ENCODE peak calls at places on chromosomes 12 and 14, in four cellular contexts. One of them, this sample, is unnamed.

GRCh38 chr12:13116259-13116658 is 12.8 kb upstream of the GSG1 start:
- DNase-seq in cardiac muscle cell: no peak
- DNase-seq in K562: no peak
- DNase-seq in retinal pigment epithelial cell: no peak
- DNase-seq in this sample: no peak

GRCh38 chr14:64684091-64684490 is 20.1 kb upstream of the PLEKHG3 start:
- DNase-seq in cardiac muscle cell: no peak
- DNase-seq in K562: no peak
- DNase-seq in retinal pigment epithelial cell: peak
- DNase-seq in this sample: no peak

GRCh38 chr14:99454246-99454645 is 26.4 kb downstream of the SETD3 start:
- DNase-seq in cardiac muscle cell: no peak
- DNase-seq in K562: no peak
- DNase-seq in retinal pigment epithelial cell: no peak
- DNase-seq in this sample: no peak

GRCh38 chr14:67636361-67636919 is 16.7 kb downstream of the ARG2 start:
- DNase-seq in cardiac muscle cell: no peak
- DNase-seq in K562: peak
- DNase-seq in retinal pigment epithelial cell: no peak
- DNase-seq in this sample: no peak

GRCh38 chr12:92543359-92543758 is 159.4 kb upstream of the PLEKHG7 start:
- DNase-seq in cardiac muscle cell: peak
- DNase-seq in K562: no peak
- DNase-seq in retinal pigment epithelial cell: no peak
- DNase-seq in this sample: no peak

GRCh38 chr12:91990525-91990924 is 155.1 kb downstream of the BTG1 start:
- DNase-seq in cardiac muscle cell: no peak
- DNase-seq in K562: no peak
- DNase-seq in retinal pigment epithelial cell: no peak
- DNase-seq in this sample: no peak

GRCh38 chr14:74616507-74616906 is 4.5 kb upstream of the LTBP2 start:
- DNase-seq in cardiac muscle cell: no peak
- DNase-seq in K562: peak
- DNase-seq in retinal pigment epithelial cell: peak
- DNase-seq in this sample: no peak

GRCh38 chr12:94460594-94460959 is 910 bp upstream of the CEP83 start:
- DNase-seq in cardiac muscle cell: no peak
- DNase-seq in K562: no peak
- DNase-seq in retinal pigment epithelial cell: no peak
- DNase-seq in this sample: no peak

GRCh38 chr14:101657372-101657771 is 96.1 kb downstream of the DIO3 start:
- DNase-seq in cardiac muscle cell: no peak
- DNase-seq in K562: no peak
- DNase-seq in retinal pigment epithelial cell: no peak
- DNase-seq in this sample: no peak

GRCh38 chr12:71610036-71610795 is 53.4 kb downstream of the ZFC3H1 start:
- DNase-seq in cardiac muscle cell: no peak
- DNase-seq in K562: no peak
- DNase-seq in retinal pigment epithelial cell: no peak
- DNase-seq in this sample: no peak

GRCh38 chr12:11765817-11766794 is 116.6 kb downstream of the ETV6 start:
- DNase-seq in cardiac muscle cell: no peak
- DNase-seq in K562: no peak
- DNase-seq in retinal pigment epithelial cell: no peak
- DNase-seq in this sample: no peak

GRCh38 chr12:52280319-52280795 is 5.9 kb downstream of the KRT86 start:
- DNase-seq in cardiac muscle cell: no peak
- DNase-seq in K562: no peak
- DNase-seq in retinal pigment epithelial cell: peak
- DNase-seq in this sample: no peak

GRCh38 chr12:128850400-128850799 is 2.9 kb upstream of the GLT1D1 start:
- DNase-seq in cardiac muscle cell: no peak
- DNase-seq in K562: no peak
- DNase-seq in retinal pigment epithelial cell: no peak
- DNase-seq in this sample: no peak

GRCh38 chr12:57135939-57136338 is 7.7 kb downstream of the LRP1 start:
- DNase-seq in cardiac muscle cell: no peak
- DNase-seq in K562: no peak
- DNase-seq in retinal pigment epithelial cell: no peak
- DNase-seq in this sample: peak

GRCh38 chr14:32203928-32204357 is 874 bp upstream of the RNU6-8 start:
- DNase-seq in cardiac muscle cell: no peak
- DNase-seq in K562: no peak
- DNase-seq in retinal pigment epithelial cell: no peak
- DNase-seq in this sample: peak

GRCh38 chr12:32679910-32680217 is 763 bp downstream of the DNM1L start:
- DNase-seq in cardiac muscle cell: no peak
- DNase-seq in K562: no peak
- DNase-seq in retinal pigment epithelial cell: no peak
- DNase-seq in this sample: no peak

GRCh38 chr12:102539651-102540553 is 59.5 kb upstream of the IGF1 start:
- DNase-seq in cardiac muscle cell: peak
- DNase-seq in K562: no peak
- DNase-seq in retinal pigment epithelial cell: peak
- DNase-seq in this sample: no peak

GRCh38 chr14:104746951-104747481 is 5.9 kb upstream of the SIVA1 start:
- DNase-seq in cardiac muscle cell: no peak
- DNase-seq in K562: no peak
- DNase-seq in retinal pigment epithelial cell: no peak
- DNase-seq in this sample: no peak

GRCh38 chr14:100408350-100409015 is 85.3 kb downstream of the SLC25A47 start:
- DNase-seq in cardiac muscle cell: no peak
- DNase-seq in K562: peak
- DNase-seq in retinal pigment epithelial cell: no peak
- DNase-seq in this sample: no peak

GRCh38 chr14:30214014-30214413 is 286.4 kb upstream of the PRKD1 start:
- DNase-seq in cardiac muscle cell: no peak
- DNase-seq in K562: no peak
- DNase-seq in retinal pigment epithelial cell: no peak
- DNase-seq in this sample: no peak

DNA sequence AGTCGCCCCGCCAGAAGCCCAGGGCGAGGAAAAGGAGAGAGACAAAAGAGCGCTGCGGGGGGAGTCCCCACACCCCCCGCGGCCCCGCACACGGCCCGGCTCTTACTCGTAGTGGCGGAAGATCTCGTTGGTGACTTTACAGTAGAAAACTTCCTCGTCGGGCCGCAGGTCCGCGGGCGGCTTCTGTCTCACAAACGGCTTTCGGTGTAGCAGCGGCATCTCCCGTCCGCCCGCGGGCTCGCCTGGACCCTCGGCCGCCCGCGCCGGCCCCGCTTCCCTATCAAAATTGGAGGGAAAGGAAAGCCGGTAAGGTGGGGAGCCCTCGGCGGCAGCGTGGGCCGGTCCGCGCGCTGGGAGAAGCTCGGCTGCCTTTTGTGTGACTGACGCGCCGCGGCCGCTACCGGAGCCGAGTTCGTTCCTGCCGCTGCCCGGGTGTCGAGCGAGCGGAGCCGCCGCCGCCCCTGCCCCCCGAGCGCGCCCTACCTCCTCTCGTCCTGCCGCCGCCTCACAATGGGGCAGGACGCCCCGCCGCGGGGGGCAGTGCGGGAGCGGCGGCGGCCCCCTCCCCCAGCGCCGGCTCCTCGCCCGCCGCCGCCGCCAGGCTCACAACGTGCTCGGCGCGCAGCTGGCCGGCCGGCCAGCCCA is 652 bp downstream of the BAZ1A start:
- DNase-seq in cardiac muscle cell: peak
- DNase-seq in K562: peak
- DNase-seq in retinal pigment epithelial cell: no peak
- DNase-seq in this sample: peak
- TF ChIP-seq CTCF in cardiac muscle cell: peak
- TF ChIP-seq CTCF in K562: no peak
- TF ChIP-seq CTCF in retinal pigment epithelial cell: peak
- TF ChIP-seq CTCF in this sample: peak

DNA sequence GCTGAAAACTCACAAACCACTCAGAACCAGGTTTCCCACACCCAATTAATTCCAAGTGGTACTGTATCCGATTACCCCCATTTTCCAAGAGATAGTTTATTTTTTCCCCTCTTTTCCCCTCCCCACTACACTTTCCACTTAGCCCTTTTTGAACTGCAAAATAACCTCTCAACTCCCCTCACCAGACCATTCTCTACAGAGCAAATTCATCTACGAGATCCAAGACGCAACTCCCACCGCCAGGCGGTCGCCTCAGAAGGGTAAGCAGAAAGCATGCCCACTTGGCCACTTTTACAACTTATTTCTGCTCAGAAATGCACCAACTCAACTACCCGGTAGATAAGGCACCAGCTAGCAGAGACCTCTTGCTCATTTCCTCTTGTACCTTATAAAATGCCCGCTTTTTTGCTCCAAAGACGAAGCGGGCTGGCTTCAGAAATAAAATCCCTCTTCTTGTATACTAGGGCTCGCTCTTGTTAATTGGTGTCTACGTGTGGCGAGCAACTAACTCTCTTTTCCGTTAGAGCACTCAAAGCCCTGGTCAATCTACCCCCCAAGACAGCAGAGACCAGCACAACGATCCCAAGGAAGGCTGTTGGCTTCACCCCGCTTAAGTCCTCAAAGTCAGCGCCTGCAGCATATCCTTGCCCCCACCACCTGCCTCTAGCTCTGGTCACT is 910 bp upstream of the SRP54 start:
- DNase-seq in cardiac muscle cell: peak
- DNase-seq in K562: no peak
- DNase-seq in retinal pigment epithelial cell: peak
- DNase-seq in this sample: peak
- TF ChIP-seq CTCF in cardiac muscle cell: peak
- TF ChIP-seq CTCF in K562: no peak
- TF ChIP-seq CTCF in retinal pigment epithelial cell: peak
- TF ChIP-seq CTCF in this sample: peak

GRCh38 chr12:26627335-26627734 is 205.7 kb downstream of the ITPR2 start:
- DNase-seq in cardiac muscle cell: no peak
- DNase-seq in K562: no peak
- DNase-seq in retinal pigment epithelial cell: no peak
- DNase-seq in this sample: no peak

GRCh38 chr12:26628234-26628633 is 204.8 kb downstream of the ITPR2 start:
- DNase-seq in cardiac muscle cell: no peak
- DNase-seq in K562: no peak
- DNase-seq in retinal pigment epithelial cell: no peak
- DNase-seq in this sample: no peak

GRCh38 chr12:26630546-26631027 is 202.4 kb downstream of the ITPR2 start:
- DNase-seq in cardiac muscle cell: no peak
- DNase-seq in K562: no peak
- DNase-seq in retinal pigment epithelial cell: peak
- DNase-seq in this sample: no peak

GRCh38 chr12:26631846-26632245 is 201.1 kb downstream of the ITPR2 start:
- DNase-seq in cardiac muscle cell: no peak
- DNase-seq in K562: no peak
- DNase-seq in retinal pigment epithelial cell: no peak
- DNase-seq in this sample: no peak

DNA sequence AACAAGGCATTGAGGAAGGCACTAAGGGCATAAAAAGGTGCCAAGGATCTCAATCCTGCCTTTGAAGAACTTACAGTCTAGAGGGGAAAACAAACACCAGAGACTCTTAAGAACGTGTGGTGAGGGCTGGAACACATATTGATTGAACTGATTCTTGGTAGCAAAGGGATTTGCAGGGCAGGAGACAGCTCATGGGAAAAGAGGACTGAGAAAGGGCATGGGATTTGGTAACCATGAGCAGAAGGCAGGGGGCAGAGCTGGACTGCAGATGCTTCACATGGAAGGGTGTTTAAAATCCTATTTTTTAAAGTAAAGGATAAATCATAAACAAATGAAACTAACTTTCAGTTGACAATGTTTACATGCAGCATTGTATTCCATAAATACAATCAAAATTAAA is 203.1 kb downstream of the ITPR2 start:
- DNase-seq in cardiac muscle cell: no peak
- DNase-seq in K562: no peak
- DNase-seq in retinal pigment epithelial cell: peak
- DNase-seq in this sample: no peak
- TF ChIP-seq CTCF in cardiac muscle cell: peak
- TF ChIP-seq CTCF in K562: peak
- TF ChIP-seq CTCF in retinal pigment epithelial cell: peak
- TF ChIP-seq CTCF in this sample: no peak

GRCh38 chr14:76968621-76969063 is 59.9 kb downstream of the IRF2BPL start:
- DNase-seq in cardiac muscle cell: no peak
- DNase-seq in K562: no peak
- DNase-seq in retinal pigment epithelial cell: no peak
- DNase-seq in this sample: no peak
- TF ChIP-seq CTCF in cardiac muscle cell: no peak
- TF ChIP-seq CTCF in K562: no peak
- TF ChIP-seq CTCF in retinal pigment epithelial cell: no peak
- TF ChIP-seq CTCF in this sample: no peak

GRCh38 chr12:27666510-27666909 is 29.7 kb upstream of the REP15 start:
- DNase-seq in cardiac muscle cell: no peak
- DNase-seq in K562: no peak
- DNase-seq in retinal pigment epithelial cell: no peak
- DNase-seq in this sample: no peak
- TF ChIP-seq CTCF in cardiac muscle cell: no peak
- TF ChIP-seq CTCF in K562: no peak
- TF ChIP-seq CTCF in retinal pigment epithelial cell: no peak
- TF ChIP-seq CTCF in this sample: no peak

GRCh38 chr12:5945071-5946008 is at the start of gene ANO2:
- DNase-seq in cardiac muscle cell: peak
- DNase-seq in K562: no peak
- DNase-seq in retinal pigment epithelial cell: no peak
- DNase-seq in this sample: peak
- TF ChIP-seq CTCF in cardiac muscle cell: no peak
- TF ChIP-seq CTCF in K562: no peak
- TF ChIP-seq CTCF in retinal pigment epithelial cell: no peak
- TF ChIP-seq CTCF in this sample: no peak

GRCh38 chr14:39665084-39665483 is 232.9 kb upstream of the FBXO33 start:
- DNase-seq in cardiac muscle cell: no peak
- DNase-seq in K562: no peak
- DNase-seq in retinal pigment epithelial cell: peak
- DNase-seq in this sample: no peak

GRCh38 chr14:39666386-39666785 is 234.2 kb upstream of the FBXO33 start:
- DNase-seq in cardiac muscle cell: no peak
- DNase-seq in K562: no peak
- DNase-seq in retinal pigment epithelial cell: peak
- DNase-seq in this sample: no peak

GRCh38 chr14:39673141-39674133 is 241.2 kb upstream of the FBXO33 start:
- DNase-seq in cardiac muscle cell: no peak
- DNase-seq in K562: no peak
- DNase-seq in retinal pigment epithelial cell: no peak
- DNase-seq in this sample: no peak

DNA sequence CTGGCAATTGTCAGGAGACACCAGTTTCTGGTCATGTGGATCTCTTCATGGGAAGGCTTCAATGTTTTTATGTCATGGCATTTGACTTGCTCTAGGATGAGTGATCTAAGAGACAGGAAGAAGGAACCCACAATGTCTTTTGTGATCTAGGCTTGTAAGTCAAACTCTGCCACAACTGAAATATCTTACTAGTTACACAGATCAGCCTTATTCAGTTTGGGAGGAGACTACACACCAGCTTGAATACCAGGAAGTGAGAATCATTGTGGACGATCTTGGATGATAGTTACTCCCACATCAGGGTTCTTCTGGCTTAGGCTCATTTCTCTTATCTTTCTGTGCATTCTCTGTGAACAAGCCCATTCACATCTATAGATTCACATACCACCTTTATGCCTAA is 236.2 kb upstream of the FBXO33 start:
- DNase-seq in cardiac muscle cell: no peak
- DNase-seq in K562: no peak
- DNase-seq in retinal pigment epithelial cell: no peak
- DNase-seq in this sample: no peak
- TF ChIP-seq CTCF in cardiac muscle cell: no peak
- TF ChIP-seq CTCF in K562: no peak
- TF ChIP-seq CTCF in retinal pigment epithelial cell: no peak
- TF ChIP-seq CTCF in this sample: no peak

This sample was measured in neural crest cell.